ENCODE peak calls at places on chromosomes 13 and 19, in four cellular contexts. U, Q, W and N are unnamed samples.

GRCh38 chr13:98664047-98664446 is 87.1 kb upstream of the STK24 start:
- ATAC-seq in U (peak), Q (peak), W (peak), N (peak)

GRCh38 chr13:38363219-38363618 is 13.6 kb downstream of the UFM1 start:
- ATAC-seq in U (no peak), Q (no peak), W (no peak), N (no peak)

GRCh38 chr19:4057913-4058695 is 8.6 kb downstream of the ZBTB7A start:
- ATAC-seq in U (peak), Q (peak), W (peak), N (peak)

GRCh38 chr13:51770681-51771417 is 33.1 kb downstream of the DHRS12 start:
- ATAC-seq in U (peak), Q (no peak), W (peak), N (peak)

GRCh38 chr19:16654151-16654550 is 5.8 kb downstream of the SMIM7 start:
- ATAC-seq in U (peak), Q (peak), W (no peak), N (no peak)

GRCh38 chr19:29653398-29653797 is 11.9 kb upstream of the PLEKHF1 start:
- ATAC-seq in U (no peak), Q (no peak), W (no peak), N (no peak)

GRCh38 chr13:32001392-32001768 is 30.2 kb upstream of the FRY start:
- ATAC-seq in U (peak), Q (no peak), W (peak), N (peak)

GRCh38 chr19:12859546-12859945 is 21.2 kb downstream of the MAST1 start:
- ATAC-seq in U (no peak), Q (no peak), W (no peak), N (no peak)

GRCh38 chr19:9913237-9914000 is 22.9 kb downstream of the OLFM2 start:
- ATAC-seq in U (no peak), Q (no peak), W (no peak), N (peak)

GRCh38 chr19:9008667-9009066 is 1.5 kb downstream of the MUC16 start:
- ATAC-seq in U (no peak), Q (no peak), W (no peak), N (peak)

GRCh38 chr13:23455401-23456185 is 22.1 kb upstream of the SACS start:
- ATAC-seq in U (no peak), Q (no peak), W (no peak), N (no peak)

GRCh38 chr13:113272791-113273190 is 24.2 kb upstream of the LAMP1 start:
- ATAC-seq in U (no peak), Q (no peak), W (no peak), N (no peak)

GRCh38 chr19:1410789-1411188 is 3.4 kb downstream of the DAZAP1 start:
- ATAC-seq in U (no peak), Q (no peak), W (no peak), N (no peak)